ENCODE peak calls at places on chromosomes 2 and 18, in ten cellular contexts. X is cortex of kidney; K is Karpas-422; T is stimulated activated CD8-positive, alpha-beta memory T cell treated with anti-CD3 and anti-CD28 coated beads, Interleukin-7, amount 100 ng/mL, for 24 hours; Y is left ventricle myocardium inferior; P is stimulated activated CD4-positive, alpha-beta T cell treated with anti-CD3 and anti-CD28 coated beads, Interleukin-1b, Interleukin-23, amount 100 ng/mL, for 4 hours; A is HL-60; Z is activated CD4-positive, alpha-beta T cell treated with anti-CD3 and anti-CD28 coated beads, Interleukin-2, amount 10 ng/mL, durations not matched to agents 7 days and 5 days; U is T follicular helper cell; L is ACHN. F is an unnamed sample.

GRCh38 chr2:133477614-133477990 is 90.7 kb downstream of the NCKAP5 start:
- DNase-seq in X (no peak), K (no peak), T (no peak), Y (no peak), P (no peak), A (no peak), Z (no peak), U (no peak), L (no peak), F (no peak)

GRCh38 chr18:33826151-33826550 is 248.1 kb downstream of the ASXL3 start:
- DNase-seq in X (no peak), K (no peak), T (no peak), Y (no peak), P (no peak), A (no peak), Z (no peak), U (no peak), L (no peak), F (no peak)

GRCh38 chr2:158530829-158531228 is 74.1 kb downstream of the PKP4 start:
- DNase-seq in X (no peak), K (no peak), T (no peak), Y (no peak), P (no peak), A (no peak), Z (no peak), U (no peak), L (no peak), F (no peak)

GRCh38 chr2:64542071-64543005 is 18.2 kb downstream of the AFTPH start:
- DNase-seq in X (no peak), K (no peak), T (no peak), Y (no peak), P (no peak), A (no peak), Z (no peak), U (no peak), L (peak; percentile 50), F (no peak)

GRCh38 chr2:174051741-174052638 is 86.8 kb upstream of the SP3 start:
- DNase-seq in X (no peak), K (no peak), T (no peak), Y (no peak), P (no peak), A (no peak), Z (no peak), U (no peak), L (peak; percentile 24), F (no peak)

GRCh38 chr2:81835318-81836000 is 1530.9 kb upstream of the LRRTM1 start:
- DNase-seq in X (no peak), K (no peak), T (no peak), Y (no peak), P (no peak), A (no peak), Z (no peak), U (no peak), L (peak; percentile 15), F (no peak)

GRCh38 chr2:127479219-127479825 is 47.0 kb downstream of the IWS1 start:
- DNase-seq in X (no peak), K (peak; percentile 82), T (no peak), Y (no peak), P (no peak), A (peak; percentile 12), Z (no peak), U (no peak), L (peak; percentile 71), F (no peak)

GRCh38 chr2:121489944-121490585 is 40.6 kb upstream of the RNU4ATAC start:
- DNase-seq in X (no peak), K (no peak), T (no peak), Y (no peak), P (no peak), A (no peak), Z (no peak), U (no peak), L (no peak), F (no peak)

GRCh38 chr18:10454800-10455550 is 540 bp downstream of the APCDD1 start:
- DNase-seq in X (no peak), K (no peak), T (no peak), Y (no peak), P (no peak), A (no peak), Z (no peak), U (no peak), L (no peak), F (peak; percentile 82)